ENCODE peak calls at places on chromosomes 7 and 10, in ten cellular contexts. X is GM23338, R is PC-3, F is heart right ventricle, S is fibroblast of lung, K is caudate nucleus, C is IMR-90, J is right cardiac atrium, O is psoas muscle, H is tibial nerve. D is an unnamed sample.

GRCh38 chr7:91912500-91912899 is 28.2 kb upstream of the AKAP9 start:
- DNase-seq in S (peak), C (peak), F (no peak), X (no peak), O (no peak), J (no peak), K (no peak), H (no peak), R (no peak), D (no peak)

GRCh38 chr10:92801978-92802872 is 46.1 kb upstream of the EXOC6 start:
- DNase-seq in H (no peak), X (peak), K (no peak), S (no peak), J (no peak), O (no peak), R (no peak), C (no peak), F (no peak), D (no peak)

GRCh38 chr10:69004821-69005220 is 16.2 kb downstream of the KIFBP start:
- DNase-seq in J (no peak), X (peak), C (peak), S (peak), K (no peak), H (no peak), F (no peak), R (peak), O (no peak), D (no peak)

GRCh38 chr10:56823849-56824248 is 462.8 kb upstream of the ZWINT start:
- DNase-seq in F (no peak), S (no peak), O (no peak), H (no peak), R (peak), C (no peak), J (no peak), X (peak), K (no peak), D (no peak)

GRCh38 chr7:94971051-94971867 is 63.9 kb downstream of the PPP1R9A start:
- DNase-seq in C (no peak), O (no peak), H (no peak), F (no peak), J (no peak), S (no peak), X (no peak), K (no peak), R (peak), D (no peak)

GRCh38 chr10:34858003-34858402 is 42.9 kb upstream of the PARD3 start:
- DNase-seq in X (no peak), O (no peak), J (no peak), S (no peak), R (no peak), C (no peak), K (no peak), H (no peak), F (no peak), D (no peak)

GRCh38 chr7:100044719-100045118 is 4.9 kb upstream of the ZSCAN21 start:
- DNase-seq in K (no peak), R (peak), S (no peak), C (no peak), J (no peak), F (no peak), X (no peak), O (no peak), H (no peak), D (no peak)

GRCh38 chr10:100482181-100482833 is 19.5 kb downstream of the WNT8B start:
- DNase-seq in F (peak), K (peak), O (peak), X (peak), C (peak), S (peak), R (peak), H (no peak), J (peak), D (peak)

GRCh38 chr7:907158-907980 is 31.0 kb downstream of the GET4 start:
- DNase-seq in S (no peak), R (no peak), O (no peak), J (peak), H (no peak), C (no peak), F (no peak), X (no peak), K (no peak), D (no peak)

GRCh38 chr7:151553356-151553755 is 33.7 kb upstream of the RHEB start:
- DNase-seq in K (no peak), O (no peak), S (no peak), J (peak), X (peak), H (no peak), C (no peak), F (no peak), R (no peak), D (no peak)

GRCh38 chr7:151550601-151551286 is 31.0 kb upstream of the RHEB start:
- DNase-seq in K (no peak), F (no peak), R (peak), S (peak), C (peak), O (no peak), H (no peak), J (no peak), X (no peak), D (no peak)

GRCh38 chr7:151551820-151552219 is 32.1 kb upstream of the RHEB start:
- DNase-seq in C (peak), K (no peak), F (no peak), X (no peak), O (no peak), S (no peak), H (no peak), J (no peak), R (no peak), D (no peak)

GRCh38 chr7:151549644-151550043 is 29.9 kb upstream of the RHEB start:
- DNase-seq in S (no peak), J (no peak), K (no peak), H (no peak), O (no peak), C (no peak), F (no peak), R (no peak), X (no peak), D (no peak)

GRCh38 chr7:151552352-151553028 is 32.8 kb upstream of the RHEB start:
- DNase-seq in C (no peak), J (peak), O (no peak), X (no peak), R (peak), F (peak), K (no peak), S (no peak), H (no peak), D (peak)
- H3K27ac ChIP-seq in C (no peak), J (peak), O (peak), X (no peak), R (no peak), F (no peak), K (no peak), S (no peak), H (no peak), D (no peak)

GRCh38 chr10:29355436-29355991 is 66.6 kb downstream of the LYZL1 start:
- DNase-seq in O (no peak), R (no peak), X (no peak), J (no peak), S (no peak), F (no peak), K (no peak), C (no peak), H (no peak), D (no peak)

GRCh38 chr10:29357962-29358635 is 69.2 kb downstream of the LYZL1 start:
- DNase-seq in S (no peak), X (no peak), O (no peak), F (no peak), K (no peak), J (no peak), R (peak), H (no peak), C (no peak), D (no peak)

GRCh38 chr10:29353887-29354561 is 65.2 kb downstream of the LYZL1 start:
- DNase-seq in R (no peak), J (no peak), K (no peak), O (no peak), C (no peak), X (no peak), F (no peak), H (no peak), S (no peak), D (no peak)

GRCh38 chr10:29353291-29353690 is 64.4 kb downstream of the LYZL1 start:
- DNase-seq in C (peak), X (no peak), K (no peak), H (no peak), R (no peak), S (peak), O (no peak), J (no peak), F (no peak), D (no peak)

GRCh38 chr10:29356931-29357330 is 68.1 kb downstream of the LYZL1 start:
- DNase-seq in O (no peak), R (peak), K (no peak), H (no peak), X (no peak), S (no peak), F (no peak), C (no peak), J (no peak), D (no peak)
- H3K27ac ChIP-seq in O (no peak), R (no peak), K (no peak), H (no peak), X (no peak), S (no peak), F (no peak), C (no peak), J (no peak), D (no peak)

GRCh38 chr7:15104411-15105092 is 202.0 kb upstream of the DGKB start:
- DNase-seq in H (no peak), F (no peak), X (no peak), S (no peak), J (no peak), O (no peak), K (no peak), C (no peak), R (no peak), D (no peak)
- H3K27ac ChIP-seq in H (no peak), F (no peak), X (no peak), S (no peak), J (no peak), O (no peak), K (no peak), C (no peak), R (no peak), D (no peak)

GRCh38 chr10:76583711-76584161 is 1053.9 kb downstream of the KCNMA1 start:
- DNase-seq in J (no peak), C (peak), K (no peak), S (peak), H (no peak), F (no peak), X (peak), O (no peak), R (peak), D (no peak)
- H3K27ac ChIP-seq in J (no peak), C (no peak), K (no peak), S (no peak), H (no peak), F (no peak), X (no peak), O (no peak), R (peak), D (peak)

DNA sequence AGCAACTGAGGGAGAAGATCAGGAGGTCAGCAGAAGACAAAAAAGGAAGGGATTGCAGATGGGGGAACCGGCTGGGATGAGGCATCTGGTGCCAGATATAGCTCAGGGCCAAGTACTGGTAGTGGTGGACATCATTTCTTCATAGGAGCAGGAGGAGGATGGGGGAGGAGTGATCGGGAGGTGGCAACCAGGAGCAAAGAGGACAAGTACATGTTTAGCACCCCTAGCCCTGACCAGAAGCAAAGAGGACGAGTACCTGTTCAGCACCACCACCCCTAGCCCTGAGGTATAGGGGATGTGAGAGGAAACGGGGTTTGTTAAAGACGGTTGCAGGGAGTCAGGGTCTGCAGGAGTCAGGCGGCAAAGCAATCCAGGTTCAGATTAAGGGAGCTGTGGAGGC is 84.5 kb upstream of the NPS start:
- DNase-seq in S (no peak), O (no peak), R (no peak), K (no peak), F (no peak), J (no peak), C (no peak), H (no peak), X (no peak), D (no peak)
- H3K27ac ChIP-seq in S (no peak), O (no peak), R (no peak), K (no peak), F (no peak), J (no peak), C (no peak), H (no peak), X (no peak), D (no peak)

GRCh38 chr7:15687645-15688025 is 1.2 kb upstream of the MEOX2 start:
- DNase-seq in X (peak), H (peak), S (no peak), F (peak), K (no peak), J (peak), O (peak), C (no peak), R (no peak), D (no peak)

GRCh38 chr7:15685358-15686181 is 913 bp downstream of the MEOX2 start:
- DNase-seq in O (peak), H (peak), R (no peak), F (peak), S (peak), K (no peak), C (peak), X (peak), J (peak), D (peak)

GRCh38 chr7:15686957-15687644 is 618 bp upstream of the MEOX2 start:
- DNase-seq in O (no peak), R (no peak), X (peak), S (peak), J (peak), H (peak), F (peak), C (no peak), K (no peak), D (no peak)

GRCh38 chr7:15684834-15685233 is 1.6 kb downstream of the MEOX2 start:
- DNase-seq in H (no peak), R (no peak), O (no peak), S (peak), J (peak), K (no peak), C (no peak), X (peak), F (peak), D (no peak)

DNA sequence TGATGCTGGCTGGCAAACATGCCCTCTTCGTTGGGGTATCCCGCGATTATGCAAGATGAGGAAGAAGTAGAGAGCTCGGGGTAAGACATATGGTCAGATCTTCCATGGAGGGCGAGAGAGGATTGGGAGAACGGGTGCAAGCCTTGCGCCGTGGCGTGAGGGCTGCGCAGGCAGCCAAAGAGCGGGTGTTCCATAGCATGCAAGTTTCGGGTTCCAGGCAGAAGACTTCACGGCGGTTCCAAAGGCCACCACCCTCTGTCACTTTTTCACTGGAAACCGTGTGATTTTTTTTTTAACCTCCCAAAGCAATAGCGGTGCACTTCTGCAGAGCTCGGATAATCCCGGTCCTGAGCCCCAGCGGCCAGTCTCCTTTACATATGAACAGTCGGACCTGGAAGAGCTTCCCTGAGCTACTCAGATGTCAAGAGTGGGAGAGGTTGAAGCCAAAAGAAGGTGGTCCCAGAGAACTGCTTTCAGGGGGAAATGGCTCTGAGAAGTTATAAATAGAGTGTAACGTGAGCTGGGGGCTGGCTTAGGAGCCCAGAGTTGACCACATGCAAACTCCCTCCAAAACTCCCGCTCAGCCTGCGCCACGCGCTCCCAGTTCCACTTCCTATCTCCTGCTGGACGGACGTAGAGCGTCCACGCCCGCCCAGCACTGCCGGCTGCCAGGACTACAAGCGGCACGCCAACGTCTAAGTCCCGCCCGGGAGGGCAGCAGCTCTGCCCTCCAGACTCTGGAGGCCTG is at the start of gene MEOX2:
- DNase-seq in R (no peak), O (peak), S (peak), J (peak), C (peak), K (no peak), F (peak), X (peak), H (peak), D (peak)
- H3K27ac ChIP-seq in R (no peak), O (peak), S (peak), J (peak), C (no peak), K (no peak), F (peak), X (no peak), H (peak), D (peak)

GRCh38 chr10:16828114-16828568 is 10.9 kb upstream of the RSU1 start:
- DNase-seq in X (peak), S (peak), H (no peak), C (peak), O (no peak), R (peak), K (peak), F (peak), J (peak), D (no peak)
- H3K27ac ChIP-seq in X (no peak), S (no peak), H (no peak), C (no peak), O (peak), R (peak), K (no peak), F (peak), J (peak), D (no peak)

DNA sequence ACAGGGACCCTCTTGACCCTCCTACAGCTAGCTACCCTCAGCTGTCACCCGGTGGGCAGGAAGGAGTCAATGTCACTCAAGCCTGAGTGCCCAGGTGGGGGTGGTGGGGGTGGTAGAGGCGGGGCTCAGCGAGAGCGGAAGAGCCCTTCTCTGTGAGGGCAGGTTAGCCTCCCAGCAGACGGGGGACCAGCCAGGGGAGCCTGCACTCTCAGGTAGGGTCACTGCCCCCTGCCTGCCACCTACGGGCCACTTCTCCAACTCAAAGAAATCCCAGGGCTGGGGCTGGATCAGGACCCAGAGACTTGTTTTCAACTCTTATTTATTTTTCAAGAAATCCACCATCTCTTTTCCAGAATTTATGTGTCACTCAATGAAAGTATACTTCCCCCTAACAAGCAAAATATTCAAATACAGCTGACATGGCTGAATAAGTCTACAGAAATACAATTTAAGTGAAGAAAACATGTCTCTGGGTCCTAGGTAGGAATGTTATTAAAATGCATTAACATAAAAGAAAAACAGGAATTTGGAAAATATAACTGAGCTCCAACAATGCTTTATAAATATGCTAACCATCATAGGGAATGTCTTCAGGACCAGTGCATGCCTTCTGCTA is 63.4 kb upstream of the DDC start:
- DNase-seq in X (peak), R (no peak), S (no peak), F (no peak), J (no peak), K (no peak), H (no peak), O (peak), C (no peak), D (no peak)
- H3K27ac ChIP-seq in X (peak), R (no peak), S (no peak), F (peak), J (peak), K (no peak), H (no peak), O (peak), C (no peak), D (no peak)

D was measured in lower lobe of right lung.